ENCODE peak calls at places on chromosomes 13 and 19, in five cellular contexts. L is heart right ventricle; O is cardiac muscle cell; Y is CD8-positive, alpha-beta T cell; I is right lobe of liver. D is an unnamed sample.

GRCh38 chr13:65784088-65784816 is 1445.9 kb downstream of the PCDH9 start:
- DNase-seq in I (no peak), Y (no peak), O (no peak), L (no peak), D (no peak)

GRCh38 chr13:101739382-101740178 is 287.1 kb downstream of the ITGBL1 start:
- DNase-seq in O (no peak), Y (no peak), I (no peak), L (no peak), D (no peak)

GRCh38 chr19:43560687-43561086 is 14.6 kb downstream of the XRCC1 start:
- DNase-seq in O (no peak), I (no peak), Y (no peak), L (no peak), D (no peak)

GRCh38 chr19:33887891-33888290 is 91.2 kb downstream of the KCTD15 start:
- DNase-seq in I (no peak), Y (no peak), L (no peak), O (no peak), D (peak; percentile 53)

GRCh38 chr13:112177459-112177858 is 110.5 kb downstream of the SOX1 start:
- DNase-seq in O (no peak), Y (no peak), I (no peak), L (peak; percentile 28), D (no peak)

GRCh38 chr13:102597029-102598015 is 536 bp downstream of the TPP2 start:
- DNase-seq in Y (peak; percentile 5), O (peak; percentile 22), I (peak; percentile 48), L (peak; percentile 14), D (no peak)

GRCh38 chr13:93039131-93039530 is 187.5 kb upstream of the GPC6 start:
- DNase-seq in Y (no peak), I (no peak), O (no peak), L (no peak), D (no peak)

GRCh38 chr13:34019870-34020269 is 201.9 kb downstream of the RFC3 start:
- DNase-seq in I (no peak), L (no peak), Y (no peak), O (no peak), D (no peak)

GRCh38 chr13:97205971-97206370 is 16.2 kb upstream of the MBNL2 start:
- DNase-seq in L (no peak), Y (no peak), I (no peak), O (no peak), D (no peak)

GRCh38 chr19:51689751-51690358 is 3.3 kb upstream of the SPACA6 start:
- DNase-seq in L (peak; percentile 46), I (peak; percentile 38), O (peak; percentile 85), Y (no peak), D (peak; percentile 43)

GRCh38 chr13:98228661-98229349 is 51.7 kb upstream of the RNF113B start:
- DNase-seq in O (no peak), Y (no peak), I (no peak), L (no peak), D (no peak)

GRCh38 chr13:74082741-74083160 is 51.5 kb downstream of the KLF12 start:
- DNase-seq in O (no peak), Y (no peak), I (no peak), L (no peak), D (no peak)

GRCh38 chr19:14669940-14670339 is 4.7 kb downstream of the ADGRE3 start:
- DNase-seq in L (no peak), I (no peak), Y (no peak), O (no peak), D (no peak)

GRCh38 chr13:64338671-64339070 is 2891.5 kb downstream of the PCDH9 start:
- DNase-seq in L (no peak), O (no peak), I (no peak), Y (no peak), D (no peak)

GRCh38 chr19:41543582-41543981 is 32.4 kb upstream of the CEACAM21 start:
- DNase-seq in O (no peak), L (no peak), Y (no peak), I (no peak), D (no peak)

GRCh38 chr13:29111446-29111845 is 291.3 kb downstream of the MTUS2 start:
- DNase-seq in Y (no peak), I (no peak), O (no peak), L (no peak), D (no peak)

GRCh38 chr13:24307211-24308067 is 1.9 kb upstream of the C1QTNF9 start:
- DNase-seq in O (no peak), Y (no peak), I (no peak), L (no peak), D (no peak)

GRCh38 chr19:49595006-49595818 is 4.2 kb downstream of the PRR12 start:
- DNase-seq in Y (no peak), L (no peak), O (no peak), I (no peak), D (no peak)

GRCh38 chr19:51016798-51017683 is 2.5 kb downstream of the KLK10 start:
- DNase-seq in L (peak; percentile 23), I (peak; percentile 51), Y (peak; percentile 26), O (peak; percentile 74), D (peak; percentile 79)

GRCh38 chr13:99971576-99972189 is at the start of gene ZIC5:
- DNase-seq in O (peak; percentile 68), I (no peak), L (no peak), Y (no peak), D (peak; percentile 69)

GRCh38 chr13:22114630-22115311 is 443.9 kb downstream of the FGF9 start:
- DNase-seq in O (no peak), Y (peak; percentile 18), I (no peak), L (no peak), D (no peak)

GRCh38 chr13:67048793-67049150 is 181.4 kb downstream of the PCDH9 start:
- DNase-seq in Y (no peak), O (no peak), L (peak; percentile 3), I (no peak), D (no peak)

GRCh38 chr19:15631817-15632216 is 8.9 kb upstream of the CYP4F3 start:
- DNase-seq in O (no peak), I (peak; percentile 48), L (no peak), Y (peak; percentile 5), D (no peak)

GRCh38 chr13:24630851-24631341 is 49.3 kb upstream of the ATP12A start:
- DNase-seq in L (no peak), I (no peak), O (peak; percentile 10), Y (no peak), D (no peak)

GRCh38 chr19:14116918-14117578 is 514 bp downstream of the PRKACA start:
- DNase-seq in L (peak; percentile 30), O (no peak), Y (no peak), I (peak; percentile 61), D (peak; percentile 59)

GRCh38 chr13:35501721-35502235 is 25.3 kb upstream of the MAB21L1 start:
- DNase-seq in O (no peak), L (no peak), Y (no peak), I (no peak), D (no peak)

GRCh38 chr13:25709088-25709487 is 337.3 kb downstream of the ATP8A2 start:
- DNase-seq in I (no peak), O (no peak), Y (no peak), L (no peak), D (no peak)

GRCh38 chr13:63700366-63700765 is 2284.7 kb upstream of the PCDH20 start:
- DNase-seq in O (no peak), L (no peak), I (no peak), Y (no peak), D (no peak)

GRCh38 chr13:107434347-107434746 is 781.0 kb downstream of the LIG4 start:
- DNase-seq in L (no peak), I (no peak), O (no peak), Y (no peak), D (no peak)

GRCh38 chr19:56114711-56115110 is 6.4 kb downstream of the ZNF787 start:
- DNase-seq in Y (no peak), O (no peak), L (no peak), I (no peak), D (no peak)
- H3K4me1 ChIP-seq in Y (peaks cover 19% of the 10 kb centered on the region), O (peaks cover 56% of the 10 kb centered on the region), L (peaks cover 94% of the 10 kb centered on the region), I (peaks cover 75% of the 10 kb centered on the region), D (peaks cover 70% of the 10 kb centered on the region)

GRCh38 chr13:40116008-40116407 is 460.5 kb downstream of the COG6 start:
- DNase-seq in O (peak; percentile 5), L (peak; percentile 61), I (peak; percentile 32), Y (no peak), D (peak; percentile 46)

GRCh38 chr13:40113644-40114304 is 458.3 kb downstream of the COG6 start:
- DNase-seq in Y (no peak), I (no peak), L (no peak), O (no peak), D (no peak)

GRCh38 chr13:40118337-40118736 is 462.9 kb downstream of the COG6 start:
- DNase-seq in O (no peak), I (no peak), L (no peak), Y (no peak), D (no peak)

GRCh38 chr13:40114305-40114896 is 458.9 kb downstream of the COG6 start:
- DNase-seq in L (no peak), O (no peak), I (no peak), Y (no peak), D (no peak)

DNA sequence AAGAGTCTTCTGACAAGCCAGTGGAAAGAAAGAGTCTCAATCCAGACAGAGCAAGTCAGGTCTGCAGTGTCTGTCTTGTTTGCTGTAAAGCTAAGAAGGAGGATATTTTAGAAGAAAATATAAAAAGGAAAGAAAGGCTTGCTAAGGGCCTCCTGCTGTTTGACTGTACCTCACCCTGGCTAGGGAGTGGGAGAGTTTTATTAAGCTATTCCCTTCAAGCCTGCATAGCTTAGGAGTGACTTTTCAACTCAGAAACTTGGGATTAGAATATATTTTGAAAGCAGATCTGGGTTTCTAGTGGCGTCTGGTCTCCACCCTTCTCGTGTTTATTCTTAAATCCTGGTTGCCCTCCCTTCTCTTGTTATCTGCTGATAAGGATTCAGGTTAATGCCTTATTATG is 460.0 kb downstream of the COG6 start:
- DNase-seq in I (no peak), Y (no peak), O (no peak), L (no peak), D (no peak)
- H3K27ac ChIP-seq in I (no peak overlapping the region), Y (no peak overlapping the region), O (no peak overlapping the region), L (no peak overlapping the region), D (peak overlapping the region; percentile 14)

GRCh38 chr13:90867336-90867683 is 480.2 kb upstream of the MIR17HG start:
- DNase-seq in L (peak; percentile 31), Y (no peak), O (peak; percentile 78), I (peak; percentile 34), D (peak; percentile 68)
- TF ChIP-seq CTCF in L (peak; percentile 62), Y (no peak), O (peak; percentile 80), I (peak; percentile 51), D (peak; percentile 49)

GRCh38 chr19:2421581-2422306 is 5.6 kb downstream of the TIMM13 start:
- DNase-seq in I (no peak), O (no peak), L (no peak), Y (no peak), D (peak; percentile 74)

GRCh38 chr19:2417881-2418406 is 9.4 kb downstream of the TIMM13 start:
- DNase-seq in L (no peak), I (no peak), O (no peak), Y (no peak), D (no peak)

GRCh38 chr19:2422951-2423880 is 4.2 kb downstream of the TIMM13 start:
- DNase-seq in O (no peak), Y (no peak), L (no peak), I (no peak), D (peak; percentile 83)

GRCh38 chr19:2419754-2420153 is 7.6 kb downstream of the TIMM13 start:
- DNase-seq in Y (no peak), O (no peak), I (no peak), L (no peak), D (no peak)

DNA sequence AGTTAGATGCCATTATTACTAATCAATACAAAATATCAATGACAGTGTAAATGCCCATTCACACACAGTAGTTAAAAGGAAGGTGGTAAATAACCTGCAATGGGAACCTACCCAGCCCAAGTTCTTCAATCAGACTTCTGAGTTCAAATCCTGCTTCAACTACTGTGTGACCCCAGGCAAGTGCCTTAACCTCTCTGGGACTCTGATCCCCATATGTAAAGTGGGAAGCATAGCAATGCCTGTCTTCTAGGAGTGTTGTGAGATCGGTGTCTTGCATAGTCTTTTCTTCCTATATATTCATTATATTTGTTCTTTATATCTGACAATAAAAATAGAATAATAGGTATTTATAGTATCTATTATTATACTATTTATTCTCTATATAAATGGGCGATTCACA is 6.9 kb downstream of the TIMM13 start:
- DNase-seq in O (no peak), I (no peak), L (no peak), Y (no peak), D (no peak)
- H3K4me1 ChIP-seq in O (no peaks in the 10 kb centered on the region), I (no peaks in the 10 kb centered on the region), L (peaks cover 22% of the 10 kb centered on the region), Y (no peaks in the 10 kb centered on the region), D (no peaks in the 10 kb centered on the region)